ENCODE peak calls at places on chromosomes 3 and 15, in eight cellular contexts. One of them, this sample, is unnamed.

GRCh38 chr3:171561601-171562323 is 101.6 kb upstream of the TNIK start:
- DNase-seq in T-helper 9 cell: no peak
- DNase-seq in fibroblast of the conjunctiva: no peak
- DNase-seq in mammary epithelial cell: no peak
- DNase-seq in WTC11: no peak
- DNase-seq in transverse colon: no peak
- DNase-seq in AG04450: no peak
- DNase-seq in NCI-H69: no peak
- DNase-seq in this sample: no peak

GRCh38 chr15:48570838-48571237 is 74.7 kb downstream of the FBN1 start:
- DNase-seq in fibroblast of the conjunctiva: no peak
- DNase-seq in transverse colon: no peak
- DNase-seq in NCI-H69: no peak
- DNase-seq in WTC11: no peak
- DNase-seq in T-helper 9 cell: no peak
- DNase-seq in mammary epithelial cell: no peak
- DNase-seq in AG04450: no peak
- DNase-seq in this sample: no peak

GRCh38 chr3:123202451-123202850 is 708 bp downstream of the SEC22A start:
- DNase-seq in AG04450: no peak
- DNase-seq in fibroblast of the conjunctiva: no peak
- DNase-seq in transverse colon: no peak
- DNase-seq in WTC11: peak; percentile 20
- DNase-seq in T-helper 9 cell: no peak
- DNase-seq in NCI-H69: peak; percentile 38
- DNase-seq in mammary epithelial cell: peak; percentile 12
- DNase-seq in this sample: no peak

GRCh38 chr3:46162975-46163550 is 45.0 kb downstream of the CCR1 start:
- DNase-seq in WTC11: no peak
- DNase-seq in transverse colon: no peak
- DNase-seq in fibroblast of the conjunctiva: no peak
- DNase-seq in T-helper 9 cell: no peak
- DNase-seq in NCI-H69: no peak
- DNase-seq in AG04450: no peak
- DNase-seq in mammary epithelial cell: peak; percentile 91
- DNase-seq in this sample: peak; percentile 16

GRCh38 chr3:119318871-119319270 is 24.7 kb downstream of the ARHGAP31 start:
- DNase-seq in transverse colon: no peak
- DNase-seq in T-helper 9 cell: no peak
- DNase-seq in fibroblast of the conjunctiva: no peak
- DNase-seq in AG04450: peak; percentile 66
- DNase-seq in mammary epithelial cell: no peak
- DNase-seq in WTC11: no peak
- DNase-seq in NCI-H69: no peak
- DNase-seq in this sample: no peak

GRCh38 chr3:19662516-19662915 is 271.5 kb downstream of the EFHB start:
- DNase-seq in WTC11: no peak
- DNase-seq in fibroblast of the conjunctiva: no peak
- DNase-seq in mammary epithelial cell: no peak
- DNase-seq in AG04450: no peak
- DNase-seq in NCI-H69: no peak
- DNase-seq in transverse colon: no peak
- DNase-seq in T-helper 9 cell: no peak
- DNase-seq in this sample: no peak

GRCh38 chr3:126117786-126118185 is 33.9 kb upstream of the SLC41A3 start:
- DNase-seq in WTC11: no peak
- DNase-seq in T-helper 9 cell: no peak
- DNase-seq in fibroblast of the conjunctiva: no peak
- DNase-seq in transverse colon: peak; percentile 2
- DNase-seq in NCI-H69: no peak
- DNase-seq in mammary epithelial cell: no peak
- DNase-seq in AG04450: no peak
- DNase-seq in this sample: no peak

GRCh38 chr3:36714343-36714742 is 50.0 kb downstream of the DCLK3 start:
- DNase-seq in fibroblast of the conjunctiva: no peak
- DNase-seq in AG04450: no peak
- DNase-seq in mammary epithelial cell: no peak
- DNase-seq in transverse colon: no peak
- DNase-seq in NCI-H69: no peak
- DNase-seq in T-helper 9 cell: no peak
- DNase-seq in WTC11: no peak
- DNase-seq in this sample: no peak

GRCh38 chr15:65343374-65343981 is 34.3 kb downstream of the IGDCC3 start:
- DNase-seq in WTC11: no peak
- DNase-seq in transverse colon: peak; percentile 16
- DNase-seq in NCI-H69: no peak
- DNase-seq in AG04450: no peak
- DNase-seq in T-helper 9 cell: no peak
- DNase-seq in fibroblast of the conjunctiva: no peak
- DNase-seq in mammary epithelial cell: no peak
- DNase-seq in this sample: no peak

GRCh38 chr15:49145651-49146609 is 9.5 kb downstream of the COPS2 start:
- DNase-seq in WTC11: peak; percentile 16
- DNase-seq in fibroblast of the conjunctiva: peak; percentile 51
- DNase-seq in AG04450: no peak
- DNase-seq in NCI-H69: peak; percentile 57
- DNase-seq in mammary epithelial cell: peak; percentile 52
- DNase-seq in T-helper 9 cell: no peak
- DNase-seq in transverse colon: no peak
- DNase-seq in this sample: no peak

GRCh38 chr15:45855907-45856579 is 221.2 kb downstream of the SQOR start:
- DNase-seq in fibroblast of the conjunctiva: no peak
- DNase-seq in mammary epithelial cell: peak; percentile 91
- DNase-seq in transverse colon: no peak
- DNase-seq in T-helper 9 cell: no peak
- DNase-seq in AG04450: no peak
- DNase-seq in WTC11: no peak
- DNase-seq in NCI-H69: peak; percentile 55
- DNase-seq in this sample: peak; percentile 86

GRCh38 chr15:88090406-88091085 is 166.0 kb downstream of the NTRK3 start:
- DNase-seq in transverse colon: no peak
- DNase-seq in WTC11: no peak
- DNase-seq in T-helper 9 cell: no peak
- DNase-seq in NCI-H69: no peak
- DNase-seq in mammary epithelial cell: no peak
- DNase-seq in AG04450: no peak
- DNase-seq in fibroblast of the conjunctiva: no peak
- DNase-seq in this sample: no peak

GRCh38 chr3:159432721-159433300 is 555.8 kb upstream of the IL12A start:
- DNase-seq in fibroblast of the conjunctiva: no peak
- DNase-seq in mammary epithelial cell: peak; percentile 2
- DNase-seq in NCI-H69: no peak
- DNase-seq in AG04450: no peak
- DNase-seq in T-helper 9 cell: no peak
- DNase-seq in WTC11: no peak
- DNase-seq in transverse colon: no peak
- DNase-seq in this sample: peak; percentile 28

GRCh38 chr3:143973352-143974021 is 1.9 kb downstream of the DIPK2A start:
- DNase-seq in mammary epithelial cell: peak; percentile 39
- DNase-seq in transverse colon: peak; percentile 10
- DNase-seq in fibroblast of the conjunctiva: no peak
- DNase-seq in AG04450: no peak
- DNase-seq in WTC11: no peak
- DNase-seq in NCI-H69: peak; percentile 50
- DNase-seq in T-helper 9 cell: no peak
- DNase-seq in this sample: no peak

GRCh38 chr3:129486057-129487035 is 42.1 kb upstream of the RHO start:
- DNase-seq in mammary epithelial cell: peak; percentile 81
- DNase-seq in transverse colon: no peak
- DNase-seq in NCI-H69: no peak
- DNase-seq in AG04450: peak; percentile 44
- DNase-seq in T-helper 9 cell: no peak
- DNase-seq in fibroblast of the conjunctiva: peak; percentile 78
- DNase-seq in WTC11: no peak
- DNase-seq in this sample: no peak

GRCh38 chr3:48422272-48422671 is 7.6 kb downstream of the PLXNB1 start:
- DNase-seq in WTC11: no peak
- DNase-seq in NCI-H69: no peak
- DNase-seq in mammary epithelial cell: no peak
- DNase-seq in transverse colon: no peak
- DNase-seq in fibroblast of the conjunctiva: no peak
- DNase-seq in T-helper 9 cell: no peak
- DNase-seq in AG04450: no peak
- DNase-seq in this sample: no peak

This sample was measured in kidney epithelial cell.